ENCODE peak calls at places on chromosome 7, in five cellular contexts. P is H9, M is A549, N is neural progenitor cell, L is fibroblast of lung. D is an unnamed sample.

GRCh38 chr7:154591544-154591943 is 411.4 kb downstream of the PAXIP1 start:
- DNase-seq in P (no peak), M (no peak), N (no peak), L (peak), D (no peak)

GRCh38 chr7:79454325-79454960 is 976 bp upstream of the MAGI2 start:
- DNase-seq in P (peak), M (no peak), N (peak), L (peak), D (no peak)

GRCh38 chr7:119270644-119271043 is 1002.3 kb upstream of the KCND2 start:
- DNase-seq in P (no peak), M (no peak), N (no peak), L (no peak), D (peak)

GRCh38 chr7:122887198-122887597 is 938 bp upstream of the CADPS2 start:
- DNase-seq in P (peak), M (peak), N (peak), L (peak), D (peak)

GRCh38 chr7:27201231-27202017 is 1.5 kb upstream of the HOXA13 start:
- DNase-seq in P (peak), M (peak), N (no peak), L (no peak), D (peak)

GRCh38 chr7:33109758-33110238 is 594 bp upstream of the RP9 start:
- DNase-seq in P (no peak), M (peak), N (no peak), L (no peak), D (peak)

GRCh38 chr7:57579454-57579853 is 129.5 kb downstream of the ZNF716 start:
- DNase-seq in P (no peak), M (no peak), N (no peak), L (no peak), D (no peak)

GRCh38 chr7:12584940-12585339 is 14.4 kb downstream of the SCIN start:
- DNase-seq in P (no peak), M (peak), N (no peak), L (peak), D (no peak)

DNA sequence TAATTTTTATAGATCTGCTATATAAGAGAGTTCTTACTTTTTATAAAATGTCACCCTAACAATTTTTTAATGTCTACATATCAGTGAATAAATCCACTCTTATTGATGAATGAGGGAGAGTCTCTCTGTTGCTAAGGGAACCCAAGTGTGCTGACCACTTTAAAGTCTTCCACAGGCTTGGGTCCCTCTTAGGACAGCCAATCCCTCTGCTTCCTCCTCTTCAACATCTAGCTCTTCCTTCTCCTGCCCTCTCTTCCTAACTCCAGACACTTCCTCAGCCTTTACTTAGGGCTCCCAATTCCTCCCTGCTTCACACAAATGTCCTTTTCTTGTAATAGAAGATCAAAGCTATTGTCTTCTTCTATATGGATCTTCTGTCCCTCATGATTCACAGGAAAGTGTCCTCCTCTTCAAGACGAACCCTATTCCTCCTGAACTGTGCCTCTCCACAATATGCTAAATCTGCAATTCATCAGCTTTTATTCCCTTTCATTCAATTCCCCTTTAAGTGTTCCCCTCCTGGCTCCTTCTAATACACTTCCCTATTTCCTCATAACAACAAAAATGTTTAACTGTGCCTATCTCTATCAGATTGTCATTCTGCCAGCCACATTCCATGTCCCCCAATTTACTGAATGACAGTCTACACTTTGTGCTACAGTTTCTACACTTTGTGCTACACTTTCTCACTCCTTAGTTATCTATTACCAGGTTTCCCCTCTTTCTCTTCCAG is 37.7 kb downstream of the CDK6 start:
- DNase-seq in P (no peak), M (no peak), N (no peak), L (no peak), D (no peak)
- H3K27ac ChIP-seq in P (no peak), M (no peak), N (no peak), L (no peak), D (no peak)

GRCh38 chr7:753190-753589 is 26.1 kb upstream of the PRKAR1B start:
- DNase-seq in P (no peak), M (no peak), N (no peak), L (no peak), D (no peak)

GRCh38 chr7:756928-757560 is 30.0 kb upstream of the PRKAR1B start:
- DNase-seq in P (no peak), M (no peak), N (no peak), L (no peak), D (no peak)

GRCh38 chr7:756231-756927 is 29.3 kb upstream of the PRKAR1B start:
- DNase-seq in P (no peak), M (no peak), N (no peak), L (no peak), D (no peak)

GRCh38 chr7:751826-752225 is 24.7 kb upstream of the PRKAR1B start:
- DNase-seq in P (no peak), M (no peak), N (no peak), L (no peak), D (no peak)

GRCh38 chr7:754531-755420 is 27.7 kb upstream of the PRKAR1B start:
- DNase-seq in P (no peak), M (no peak), N (no peak), L (no peak), D (no peak)
- H3K27ac ChIP-seq in P (no peak), M (no peak), N (no peak), L (no peak), D (no peak)

GRCh38 chr7:100825215-100825671 is 2.1 kb downstream of the EPHB4 start:
- DNase-seq in P (no peak), M (no peak), N (peak), L (no peak), D (peak)

GRCh38 chr7:100825760-100826545 is 1.4 kb downstream of the EPHB4 start:
- DNase-seq in P (no peak), M (peak), N (peak), L (peak), D (peak)

GRCh38 chr7:100823534-100823933 is 3.8 kb downstream of the EPHB4 start:
- DNase-seq in P (no peak), M (no peak), N (no peak), L (no peak), D (no peak)

GRCh38 chr7:100823140-100823525 is 4.2 kb downstream of the EPHB4 start:
- DNase-seq in P (no peak), M (no peak), N (no peak), L (no peak), D (no peak)

DNA sequence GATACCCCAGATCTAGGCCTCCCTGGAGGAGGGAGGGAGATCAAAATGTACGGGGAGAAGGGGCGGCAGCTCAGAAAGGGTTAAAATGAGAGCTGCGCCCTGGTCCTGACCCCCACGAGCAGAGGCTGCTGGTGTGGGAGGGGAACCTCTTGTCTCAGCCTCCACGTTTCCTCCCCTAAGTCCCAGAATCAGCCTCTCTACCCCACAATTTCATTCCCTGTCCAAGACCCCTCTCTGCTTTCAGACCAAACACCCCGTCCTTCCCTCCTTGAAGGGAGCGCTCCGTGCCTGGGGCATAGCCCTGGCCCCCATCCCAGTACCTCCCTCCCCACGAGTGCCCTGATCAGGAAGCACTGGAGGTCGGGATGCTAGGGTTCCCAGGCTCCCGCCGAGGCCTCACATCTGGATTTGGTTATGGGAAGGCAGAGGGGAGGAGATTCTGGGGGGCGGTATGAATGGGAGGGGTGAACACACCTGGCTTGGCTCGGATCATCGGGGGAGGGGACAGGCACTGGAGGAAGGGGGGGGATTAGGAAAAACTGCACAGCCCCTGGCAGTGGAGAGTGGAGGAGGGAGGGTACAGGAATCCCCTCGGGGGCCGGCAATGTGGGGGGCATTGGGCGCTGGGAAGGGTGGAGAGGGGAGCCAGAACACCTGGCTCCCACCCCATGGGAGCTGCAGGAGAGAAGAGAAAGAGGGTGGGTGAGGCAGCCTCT is 2.7 kb downstream of the EPHB4 start:
- DNase-seq in P (no peak), M (no peak), N (no peak), L (no peak), D (no peak)
- H3K27ac ChIP-seq in P (no peak), M (no peak), N (no peak), L (no peak), D (no peak)

GRCh38 chr7:134901389-134902020 is 84.8 kb upstream of the AGBL3 start:
- DNase-seq in P (no peak), M (peak), N (no peak), L (no peak), D (no peak)
- H3K27ac ChIP-seq in P (no peak), M (peak), N (no peak), L (no peak), D (no peak)

GRCh38 chr7:44757739-44758138 is 9.1 kb downstream of the ZMIZ2 start:
- DNase-seq in P (no peak), M (no peak), N (no peak), L (no peak), D (no peak)
- H3K27ac ChIP-seq in P (no peak), M (no peak), N (no peak), L (no peak), D (no peak)